ENCODE peak calls at places on chromosomes 16 and 17, in five cellular contexts. D is HCT116, C is H1, P is K562, X is HepG2. Q is an unnamed sample.

GRCh38 chr17:45824901-45825492 is 19.7 kb upstream of the SPPL2C start:
- DNase-seq in D (no peak), P (no peak), C (no peak), X (no peak), Q (no peak)

GRCh38 chr16:29775742-29776408 is 2.2 kb upstream of the ZG16 start:
- DNase-seq in D (no peak), C (no peak), X (no peak), P (peak), Q (no peak)

GRCh38 chr16:11319529-11320146 is 25.6 kb upstream of the RMI2 start:
- DNase-seq in P (no peak), X (peak), C (no peak), D (no peak), Q (no peak)

GRCh38 chr17:49327835-49328784 is 33.9 kb downstream of the ZNF652 start:
- DNase-seq in P (peak), D (no peak), X (no peak), C (no peak), Q (no peak)

GRCh38 chr16:4694664-4695451 is 1.5 kb downstream of the NUDT16L1 start:
- DNase-seq in C (no peak), P (no peak), X (no peak), D (no peak), Q (no peak)

GRCh38 chr17:80101946-80102706 is 745 bp downstream of the GAA start:
- DNase-seq in D (no peak), C (no peak), X (peak), P (peak), Q (peak)

GRCh38 chr17:82458885-82459424 is 414 bp downstream of the NARF start:
- DNase-seq in C (no peak), X (no peak), P (peak), D (no peak), Q (peak)

GRCh38 chr17:31415004-31415454 is 23.6 kb downstream of the RAB11FIP4 start:
- DNase-seq in C (no peak), P (no peak), X (peak), D (no peak), Q (no peak)

GRCh38 chr16:64773184-64773583 is 348.7 kb downstream of the CDH11 start:
- DNase-seq in D (no peak), X (no peak), P (no peak), C (no peak), Q (no peak)

GRCh38 chr16:58732545-58733247 is 1.4 kb downstream of the GOT2 start:
- DNase-seq in D (no peak), C (no peak), P (peak), X (no peak), Q (peak)

GRCh38 chr16:27486344-27486743 is 63.4 kb downstream of the GTF3C1 start:
- DNase-seq in C (no peak), X (no peak), P (no peak), D (no peak), Q (no peak)

GRCh38 chr16:58885528-58886170 is 151.5 kb upstream of the GOT2 start:
- DNase-seq in D (no peak), P (no peak), X (no peak), C (no peak), Q (no peak)

GRCh38 chr17:77601054-77601979 is 357.2 kb upstream of the TNRC6C start:
- DNase-seq in P (no peak), D (no peak), C (no peak), X (no peak), Q (no peak)

GRCh38 chr17:15273141-15273793 is 8.1 kb upstream of the PMP22 start:
- DNase-seq in D (no peak), X (no peak), C (no peak), P (no peak), Q (no peak)

GRCh38 chr16:88878967-88879787 is 12.7 kb upstream of the PABPN1L start:
- DNase-seq in C (no peak), P (no peak), D (no peak), X (no peak), Q (no peak)

GRCh38 chr16:1523581-1524245 is 9.8 kb upstream of the TMEM204 start:
- DNase-seq in X (no peak), P (no peak), D (no peak), C (no peak), Q (no peak)

GRCh38 chr16:88533381-88533831 is 36.8 kb upstream of the ZC3H18 start:
- DNase-seq in X (no peak), D (no peak), C (no peak), P (no peak), Q (no peak)

GRCh38 chr16:84548971-84549844 is 44.7 kb upstream of the MEAK7 start:
- DNase-seq in P (no peak), D (no peak), C (no peak), X (no peak), Q (peak)

GRCh38 chr17:64291268-64291851 is 28.3 kb upstream of the TEX2 start:
- DNase-seq in C (no peak), D (no peak), P (peak), X (peak), Q (no peak)

GRCh38 chr16:50160495-50161164 is 7.5 kb downstream of the TENT4B start:
- DNase-seq in P (peak), X (no peak), D (no peak), C (no peak), Q (no peak)

GRCh38 chr17:28544402-28545140 is 7.9 kb downstream of the UNC119 start:
- DNase-seq in P (no peak), D (no peak), C (no peak), X (no peak), Q (no peak)

DNA sequence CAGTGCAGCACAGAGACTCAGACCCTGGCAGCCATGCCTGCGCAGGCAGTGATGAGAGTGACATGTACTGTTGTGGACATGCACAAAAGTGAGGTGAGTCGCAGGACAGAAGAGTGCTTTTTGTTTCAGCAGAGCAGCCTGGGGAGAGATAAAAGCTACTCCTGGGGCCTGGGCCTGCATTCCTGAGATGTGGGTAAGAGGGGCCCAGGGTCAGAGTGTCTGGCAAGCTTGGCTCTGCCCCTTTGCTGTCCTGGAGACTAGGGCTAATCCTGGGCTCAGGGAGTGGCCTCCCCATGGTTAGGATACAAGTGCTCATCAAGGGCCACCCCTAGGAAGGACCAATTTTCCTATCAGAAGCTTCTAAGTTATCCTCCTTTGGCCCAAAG is 4.8 kb upstream of the ERBB2 start:
- DNase-seq in X (no peak), C (no peak), P (no peak), D (no peak), Q (no peak)
- H3K9ac ChIP-seq in X (peak), C (no peak), P (no peak), D (no peak), Q (no peak)

DNA sequence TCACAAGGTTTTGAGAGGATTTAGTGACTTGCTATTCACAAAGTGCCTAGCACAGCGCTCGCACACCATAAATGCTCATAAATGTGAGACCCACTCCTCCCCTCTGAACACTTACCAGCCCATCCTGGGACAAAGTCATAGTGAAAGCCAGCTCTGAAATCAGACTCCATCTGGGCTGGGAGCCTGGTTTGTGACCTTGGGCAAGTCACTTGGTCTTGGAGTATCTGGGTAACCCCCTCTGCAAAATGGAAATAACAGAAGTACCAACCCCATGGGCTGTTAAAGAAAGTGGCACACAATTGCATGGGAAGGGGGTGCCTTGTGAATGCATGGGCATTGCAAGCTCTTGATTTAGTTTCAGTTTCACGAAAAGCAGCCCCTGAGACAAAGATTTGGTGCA is 104.7 kb upstream of the CDH5 start:
- DNase-seq in P (no peak), X (no peak), D (no peak), C (no peak), Q (no peak)
- TF ChIP-seq MAX in P (no peak), X (no peak), D (no peak), C (no peak), Q (no peak)

DNA sequence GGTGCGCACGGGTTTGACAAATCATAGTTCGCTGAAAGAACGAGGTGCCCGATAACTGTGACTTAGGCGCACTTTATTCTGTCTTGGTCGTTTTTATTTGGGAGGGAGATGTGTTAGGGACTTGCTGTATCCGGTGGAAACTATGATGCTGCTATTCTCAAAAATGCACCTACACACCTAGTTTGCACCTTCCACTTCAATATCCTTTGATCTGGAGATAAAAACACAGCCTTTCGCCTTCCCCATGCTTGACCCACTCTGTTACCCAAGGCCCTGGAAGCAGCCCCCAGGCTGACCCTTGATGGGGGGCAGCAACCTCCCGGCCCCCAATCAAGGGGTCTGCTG is 15.0 kb upstream of the FOXF1 start:
- DNase-seq in X (no peak), D (no peak), C (no peak), P (no peak), Q (no peak)
- TF ChIP-seq EZH2 in X (no peak), D (no peak), C (no peak), P (no peak), Q (no peak)

GRCh38 chr17:40499551-40500189 is 1.8 kb downstream of the TNS4 start:
- DNase-seq in C (peak), X (peak), D (no peak), P (no peak), Q (peak)
- H3K9ac ChIP-seq in C (no peak), X (no peak), D (peak), P (no peak), Q (no peak)

GRCh38 chr16:77469639-77470038 is 34.8 kb upstream of the ADAMTS18 start:
- DNase-seq in D (no peak), X (no peak), C (no peak), P (no peak), Q (no peak)
- TF ChIP-seq MAX in D (no peak), X (no peak), C (no peak), P (no peak), Q (no peak)

GRCh38 chr17:8079291-8080207 is 8.0 kb downstream of the ALOX12B start:
- DNase-seq in D (peak), C (peak), X (peak), P (peak), Q (peak)
- TF ChIP-seq EZH2 in D (no peak), C (peak), X (no peak), P (no peak), Q (peak)

DNA sequence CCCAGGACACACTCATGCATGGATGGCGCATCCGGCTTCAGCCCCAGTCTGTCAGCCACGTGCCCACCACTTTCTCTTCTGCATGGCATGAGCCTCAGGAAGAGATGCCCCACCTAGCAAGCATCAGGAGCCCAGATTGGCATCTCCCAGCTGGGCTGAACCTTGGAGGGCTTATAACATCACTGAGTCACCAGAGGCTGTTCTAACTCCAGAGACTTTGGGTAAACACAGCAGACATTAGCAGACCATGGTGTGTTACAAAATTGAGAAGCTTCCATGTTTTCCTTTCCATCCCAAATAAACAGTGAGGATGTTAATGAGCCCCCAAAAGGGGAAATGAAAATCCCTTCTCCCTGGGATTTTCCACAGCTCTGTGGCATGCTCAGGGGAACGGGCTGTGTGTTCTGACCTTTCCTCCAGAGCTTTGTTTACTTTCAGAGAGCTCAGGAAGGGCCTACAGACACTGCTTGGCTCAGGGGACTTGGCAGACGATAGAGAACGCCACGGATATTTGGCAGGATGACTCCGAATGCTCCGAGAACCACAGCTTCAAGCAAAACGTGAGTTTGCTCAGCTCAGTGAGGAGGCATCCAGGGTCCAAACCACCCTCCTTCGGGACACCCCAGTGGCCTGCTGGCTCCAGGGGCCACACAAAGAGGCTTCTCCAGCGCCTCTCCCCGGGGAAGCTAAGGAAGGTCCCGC is 16.5 kb downstream of the GLP2R start:
- DNase-seq in D (no peak), C (no peak), X (peak), P (no peak), Q (no peak)
- H3K9ac ChIP-seq in D (no peak), C (no peak), X (no peak), P (no peak), Q (no peak)

GRCh38 chr16:20676268-20676828 is 21.1 kb downstream of the ACSM1 start:
- DNase-seq in X (no peak), C (no peak), D (no peak), P (peak), Q (peak)
- TF ChIP-seq MAX in X (no peak), C (no peak), D (no peak), P (no peak), Q (no peak)

DNA sequence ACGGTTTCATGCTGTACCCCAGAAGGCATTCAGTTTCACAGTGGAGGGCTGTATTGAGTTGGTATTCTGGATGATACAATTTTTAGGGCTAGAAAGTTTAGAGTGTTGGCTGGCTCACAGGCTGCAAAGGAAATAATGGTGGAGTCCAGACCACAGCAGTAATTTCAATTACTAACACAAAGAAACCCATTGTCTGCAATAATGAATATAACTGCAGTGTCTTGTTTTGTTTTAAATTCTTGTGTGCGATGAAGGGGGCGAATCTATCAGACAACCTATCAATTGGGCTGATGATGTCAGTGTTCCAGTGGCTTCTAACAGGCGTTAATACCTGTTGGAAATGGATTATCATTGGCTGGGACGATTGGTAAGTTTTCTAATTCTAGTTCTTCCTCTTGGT is 1.5 kb downstream of the SP2 start:
- DNase-seq in C (no peak), P (no peak), D (no peak), X (no peak), Q (no peak)
- TF ChIP-seq EZH2 in C (no peak), P (no peak), D (no peak), X (no peak), Q (no peak)

Q was measured in endothelial cell of umbilical vein.